ENCODE peak calls at places on chromosomes 2 and 18, in five cellular contexts. One of them, this sample, is unnamed.

GRCh38 chr2:235685024-235685721 is 191.3 kb downstream of the AGAP1 start:
- DNase-seq in AML-193: no peak
- DNase-seq in retina: no peak
- DNase-seq in germinal center: no peak
- DNase-seq in naive thymus-derived CD4-positive, alpha-beta T cell: no peak
- DNase-seq in this sample: no peak

GRCh38 chr2:226984461-226985226 is 148.8 kb downstream of the RHBDD1 start:
- DNase-seq in AML-193: no peak
- DNase-seq in retina: peak
- DNase-seq in germinal center: peak
- DNase-seq in naive thymus-derived CD4-positive, alpha-beta T cell: peak
- DNase-seq in this sample: no peak

GRCh38 chr18:12911025-12911927 is 27.2 kb upstream of the PTPN2 start:
- DNase-seq in AML-193: no peak
- DNase-seq in retina: peak
- DNase-seq in germinal center: peak
- DNase-seq in naive thymus-derived CD4-positive, alpha-beta T cell: peak
- DNase-seq in this sample: no peak

GRCh38 chr18:32488078-32488477 is 17.4 kb upstream of the GAREM1 start:
- DNase-seq in AML-193: no peak
- DNase-seq in retina: no peak
- DNase-seq in germinal center: no peak
- DNase-seq in naive thymus-derived CD4-positive, alpha-beta T cell: no peak
- DNase-seq in this sample: no peak

GRCh38 chr18:31223371-31223770 is 60.7 kb upstream of the DSC1 start:
- DNase-seq in AML-193: no peak
- DNase-seq in retina: no peak
- DNase-seq in germinal center: no peak
- DNase-seq in naive thymus-derived CD4-positive, alpha-beta T cell: no peak
- DNase-seq in this sample: no peak

GRCh38 chr18:57983965-57984364 is 60.1 kb upstream of the NEDD4L start:
- DNase-seq in AML-193: no peak
- DNase-seq in retina: no peak
- DNase-seq in germinal center: no peak
- DNase-seq in naive thymus-derived CD4-positive, alpha-beta T cell: no peak
- DNase-seq in this sample: no peak

GRCh38 chr18:63949068-63949737 is at the start of gene HMSD:
- DNase-seq in AML-193: no peak
- DNase-seq in retina: peak
- DNase-seq in germinal center: peak
- DNase-seq in naive thymus-derived CD4-positive, alpha-beta T cell: no peak
- DNase-seq in this sample: peak

GRCh38 chr2:103435010-103435409 is 673.2 kb downstream of the TMEM182 start:
- DNase-seq in AML-193: no peak
- DNase-seq in retina: no peak
- DNase-seq in germinal center: no peak
- DNase-seq in naive thymus-derived CD4-positive, alpha-beta T cell: no peak
- DNase-seq in this sample: no peak

GRCh38 chr18:32847719-32848118 is 74.9 kb upstream of the KLHL14 start:
- DNase-seq in AML-193: no peak
- DNase-seq in retina: peak
- DNase-seq in germinal center: no peak
- DNase-seq in naive thymus-derived CD4-positive, alpha-beta T cell: no peak
- DNase-seq in this sample: peak

GRCh38 chr18:49486617-49486958 is 446 bp downstream of the C18orf32 start:
- DNase-seq in AML-193: no peak
- DNase-seq in retina: no peak
- DNase-seq in germinal center: no peak
- DNase-seq in naive thymus-derived CD4-positive, alpha-beta T cell: no peak
- DNase-seq in this sample: peak

GRCh38 chr2:122531803-122532344 is 776.4 kb downstream of the TSN start:
- DNase-seq in AML-193: no peak
- DNase-seq in retina: peak
- DNase-seq in germinal center: no peak
- DNase-seq in naive thymus-derived CD4-positive, alpha-beta T cell: no peak
- DNase-seq in this sample: peak

GRCh38 chr2:184824597-184824996 is 226.3 kb downstream of the ZNF804A start:
- DNase-seq in AML-193: no peak
- DNase-seq in retina: no peak
- DNase-seq in germinal center: no peak
- DNase-seq in naive thymus-derived CD4-positive, alpha-beta T cell: no peak
- DNase-seq in this sample: peak

GRCh38 chr2:108587621-108588020 is 53.4 kb downstream of the LIMS1 start:
- DNase-seq in AML-193: no peak
- DNase-seq in retina: no peak
- DNase-seq in germinal center: no peak
- DNase-seq in naive thymus-derived CD4-positive, alpha-beta T cell: no peak
- DNase-seq in this sample: no peak

GRCh38 chr2:205786976-205787375 is 104.7 kb downstream of the NRP2 start:
- DNase-seq in AML-193: no peak
- DNase-seq in retina: no peak
- DNase-seq in germinal center: no peak
- DNase-seq in naive thymus-derived CD4-positive, alpha-beta T cell: no peak
- DNase-seq in this sample: no peak